ENCODE peak calls at places on chromosomes 7 and 10, in ten cellular contexts. N is mammary epithelial cell, A is Caco-2, M is tibial artery, L is sigmoid colon, D is pancreas, Y is heart right ventricle, J is neural progenitor cell, V is gastrocnemius medialis, X is uterus. U is an unnamed sample.
A peak's percentile ranks its signal among the peaks of the same experiment; 100 is the strongest.

GRCh38 chr10:110498087-110498981 is 627 bp downstream of the DUSP5 start:
- DNase-seq in N (peak; percentile 29), A (peak; percentile 72), M (peak; percentile 28), L (peak; percentile 79), D (peak; percentile 64), Y (peak; percentile 45), J (peak; percentile 77), V (no peak), X (peak; percentile 58), U (no peak)

GRCh38 chr10:103083266-103083976 is 109.7 kb downstream of the NT5C2 start:
- DNase-seq in N (no peak), A (no peak), M (no peak), L (no peak), D (no peak), Y (no peak), J (no peak), V (no peak), X (no peak), U (no peak)

GRCh38 chr10:79136227-79137005 is 67.7 kb downstream of the ZMIZ1 start:
- DNase-seq in N (no peak), A (no peak), M (no peak), L (no peak), D (no peak), Y (no peak), J (no peak), V (no peak), X (no peak), U (no peak)

GRCh38 chr7:29453022-29453421 is 110.6 kb upstream of the PRR15 start:
- DNase-seq in N (no peak), A (no peak), M (no peak), L (no peak), D (no peak), Y (no peak), J (no peak), V (no peak), X (no peak), U (no peak)

GRCh38 chr10:87862644-87863101 is 660 bp downstream of the KLLN start:
- DNase-seq in N (no peak), A (no peak), M (no peak), L (no peak), D (no peak), Y (no peak), J (peak; percentile 78), V (no peak), X (no peak), U (no peak)

GRCh38 chr10:5094265-5095205 is at the start of gene AKR1C3:
- DNase-seq in N (peak; percentile 80), A (peak; percentile 57), M (no peak), L (no peak), D (no peak), Y (peak; percentile 9), J (no peak), V (no peak), X (no peak), U (no peak)

GRCh38 chr10:31926765-31927596 is 1.6 kb downstream of the ARHGAP12 start:
- DNase-seq in N (peak; percentile 13), A (no peak), M (no peak), L (no peak), D (no peak), Y (no peak), J (peak; percentile 10), V (no peak), X (no peak), U (no peak)

GRCh38 chr7:154794147-154794780 is 208.7 kb downstream of the PAXIP1 start:
- DNase-seq in N (peak; percentile 2), A (no peak), M (no peak), L (no peak), D (no peak), Y (no peak), J (peak; percentile 82), V (no peak), X (no peak), U (no peak)

GRCh38 chr7:46934198-46934825 is 647.6 kb downstream of the TNS3 start:
- DNase-seq in N (peak; percentile 20), A (no peak), M (no peak), L (no peak), D (no peak), Y (no peak), J (no peak), V (no peak), X (no peak), U (no peak)

DNA sequence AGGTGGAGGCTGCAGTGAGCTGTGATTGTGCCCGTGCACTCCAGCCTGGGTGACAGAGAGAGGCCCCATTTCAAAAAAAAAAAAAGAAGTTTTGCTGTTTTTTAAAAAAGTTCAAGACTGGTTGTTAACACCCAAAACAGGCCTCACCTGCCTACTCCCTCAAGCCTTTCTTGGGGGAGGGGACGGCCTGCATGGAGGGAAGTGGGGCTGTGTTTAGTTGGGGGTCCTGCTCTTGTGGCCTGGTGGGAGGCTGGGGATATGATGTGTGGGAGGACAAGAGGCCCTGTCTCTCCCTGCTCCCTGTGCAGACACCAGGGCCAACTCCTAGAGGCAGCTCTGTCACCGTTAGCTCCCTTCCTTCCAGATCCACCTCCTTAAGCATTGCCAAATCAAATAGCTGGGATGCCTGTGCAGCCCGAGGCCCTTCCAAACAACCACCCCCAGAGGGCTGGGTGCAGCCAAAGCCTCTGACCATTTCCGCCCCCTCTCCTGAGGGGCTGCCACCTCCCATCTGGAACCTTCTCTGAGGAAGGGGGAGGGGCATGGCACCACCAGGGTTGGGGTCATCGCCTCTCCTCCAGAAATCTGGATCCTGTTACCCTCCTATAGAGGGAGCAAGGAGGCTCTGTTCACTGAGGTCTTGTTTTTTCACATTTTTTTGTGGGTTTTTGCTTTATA is 32.9 kb upstream of the ANKRD2 start:
- DNase-seq in N (no peak), A (peak; percentile 66), M (no peak), L (peak; percentile 73), D (no peak), Y (peak; percentile 49), J (peak; percentile 47), V (no peak), X (peak; percentile 75), U (no peak)
- TF ChIP-seq CTCF in N (peak; percentile 19), A (no peak), M (no peak), L (no peak), D (no peak), Y (peak; percentile 38), J (peak; percentile 38), V (no peak), X (no peak), U (no peak)

GRCh38 chr7:42926204-42926603 is 5.8 kb downstream of the PSMA2 start:
- DNase-seq in N (no peak), A (no peak), M (no peak), L (no peak), D (no peak), Y (no peak), J (no peak), V (no peak), X (no peak), U (no peak)
- H3K36me3 ChIP-seq in N (peaks cover 21% of the 10 kb centered on the region), A (no peaks in the 10 kb centered on the region), M (peaks cover 46% of the 10 kb centered on the region), L (peaks cover 63% of the 10 kb centered on the region), D (peaks cover 3% of the 10 kb centered on the region), Y (peaks cover 65% of the 10 kb centered on the region), J (peaks cover 35% of the 10 kb centered on the region), V (peaks cover 3% of the 10 kb centered on the region), X (no peaks in the 10 kb centered on the region), U (peaks cover 23% of the 10 kb centered on the region)

DNA sequence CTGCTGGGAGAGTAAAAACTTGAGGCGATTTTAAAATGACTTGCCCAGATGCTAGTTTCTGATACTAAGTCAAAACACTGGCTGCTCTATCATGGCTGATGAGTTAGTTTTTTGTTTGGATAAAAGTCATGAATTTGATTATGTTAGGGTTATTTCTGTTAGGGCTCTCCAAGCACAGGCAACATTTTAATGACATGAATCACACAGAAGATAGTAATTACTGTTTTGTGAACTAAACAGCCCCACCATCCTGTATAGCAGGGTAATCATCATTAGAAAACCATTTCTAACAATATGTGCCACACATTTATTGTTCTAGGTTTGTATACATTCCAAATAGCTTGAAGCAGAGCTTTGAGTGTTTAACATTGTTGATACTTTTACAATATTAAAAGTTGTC is 750.3 kb downstream of the ANKRD7 start:
- DNase-seq in N (no peak), A (no peak), M (no peak), L (no peak), D (no peak), Y (no peak), J (no peak), V (no peak), X (no peak), U (no peak)
- TF ChIP-seq CTCF in N (no peak), A (no peak), M (no peak), L (no peak), D (no peak), Y (no peak), J (no peak), V (no peak), X (no peak), U (no peak)

DNA sequence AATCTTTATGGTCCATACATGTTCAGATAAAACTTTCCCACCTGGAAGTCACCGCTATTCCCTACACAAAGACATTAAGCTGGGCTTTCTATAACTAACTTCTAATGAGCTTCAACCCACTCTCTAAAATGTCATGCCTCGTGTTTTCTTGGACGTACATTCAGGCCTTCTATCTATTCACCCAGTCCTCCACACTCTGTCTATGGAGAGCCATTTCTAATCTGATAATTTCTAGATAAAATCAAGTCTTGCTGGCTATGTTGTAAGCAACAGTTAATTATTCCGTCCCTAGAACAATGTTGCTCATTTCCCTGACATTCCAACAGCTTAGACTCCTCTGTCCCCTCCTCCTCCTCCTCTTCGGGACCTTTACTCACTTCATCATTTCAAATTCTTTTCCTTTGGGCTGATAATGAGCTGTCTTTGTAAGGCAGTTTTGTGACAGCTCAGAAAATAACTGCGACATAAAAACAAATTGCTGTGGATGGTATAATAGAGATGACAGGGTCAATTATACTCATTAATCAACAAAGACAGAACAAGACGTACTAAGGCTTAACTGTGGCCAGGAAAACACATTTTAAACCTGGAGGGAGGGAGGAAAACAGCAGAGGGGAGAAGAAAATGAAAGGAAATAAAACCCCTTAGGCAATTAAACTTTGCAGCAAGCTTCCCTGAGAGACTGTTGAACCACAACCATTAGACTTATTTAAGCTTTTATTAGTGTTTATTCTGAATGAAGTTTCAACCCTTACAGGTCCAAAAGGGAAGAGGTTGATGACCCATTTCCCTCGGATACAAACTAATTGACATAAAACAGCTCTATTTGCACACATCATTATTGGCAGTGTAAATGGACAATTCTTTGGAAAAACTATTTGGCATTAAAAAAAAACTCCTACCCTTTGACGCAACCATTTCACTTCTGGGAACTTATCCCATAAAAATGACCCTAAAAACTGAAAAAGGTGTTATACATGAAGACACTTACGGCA is 179.1 kb downstream of the SFMBT2 start:
- DNase-seq in N (no peak), A (no peak), M (no peak), L (no peak), D (no peak), Y (no peak), J (no peak), V (no peak), X (no peak), U (no peak)
- H3K36me3 ChIP-seq in N (no peaks in the 10 kb centered on the region), A (no peaks in the 10 kb centered on the region), M (no peaks in the 10 kb centered on the region), L (no peaks in the 10 kb centered on the region), D (no peaks in the 10 kb centered on the region), Y (peaks cover 15% of the 10 kb centered on the region), J (no peaks in the 10 kb centered on the region), V (no peaks in the 10 kb centered on the region), X (no peaks in the 10 kb centered on the region), U (peaks cover 11% of the 10 kb centered on the region)

DNA sequence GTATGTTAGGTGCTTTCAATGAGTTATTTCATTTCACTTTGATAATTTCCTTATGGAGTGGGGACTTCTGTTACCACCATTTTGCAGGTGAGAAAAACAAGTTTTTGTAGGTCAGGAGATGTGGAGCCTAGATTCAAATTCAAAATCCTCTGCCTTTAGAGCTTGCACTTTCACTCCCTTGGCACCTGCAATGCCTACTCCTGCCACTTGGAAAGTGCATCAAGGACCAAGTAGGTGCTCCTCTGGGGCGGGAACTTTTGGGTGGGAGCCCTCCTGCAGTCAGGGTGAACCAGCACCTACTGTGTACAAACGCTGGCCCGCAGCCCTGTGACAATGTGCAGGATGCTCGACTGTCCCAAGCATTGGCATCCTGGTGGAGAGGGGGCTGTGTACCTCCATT is 199.0 kb downstream of the EMX2 start:
- DNase-seq in N (no peak), A (no peak), M (no peak), L (no peak), D (no peak), Y (no peak), J (no peak), V (no peak), X (no peak), U (no peak)
- TF ChIP-seq CTCF in N (peak; percentile 34), A (peak; percentile 42), M (no peak), L (no peak), D (no peak), Y (no peak), J (peak; percentile 44), V (no peak), X (no peak), U (peak; percentile 13)